ENCODE peak calls at places on chromosomes 1 and 21, in six cellular contexts. O, H, X, U, I and J are unnamed samples.

GRCh38 chr1:218156602-218157001 is 128.5 kb upstream of the RRP15 start:
- DNase-seq in U (no peak), H (no peak), X (peak; percentile 93), I (no peak), O (no peak), J (no peak)

GRCh38 chr1:145960468-145961108 is 2.8 kb upstream of the LIX1L start:
- DNase-seq in X (peak; percentile 92), H (peak; percentile 56), O (peak; percentile 89), U (peak; percentile 64), I (peak; percentile 55), J (peak; percentile 39)

GRCh38 chr21:45971487-45972352 is 9.8 kb upstream of the COL6A1 start:
- DNase-seq in I (no peak), X (peak; percentile 32), O (peak; percentile 73), H (no peak), U (peak; percentile 56), J (no peak)

GRCh38 chr1:87318806-87319205 is 9.9 kb upstream of the LMO4 start:
- DNase-seq in X (no peak), I (no peak), H (no peak), U (no peak), O (no peak), J (no peak)

GRCh38 chr21:31781737-31782136 is 49.8 kb upstream of the SCAF4 start:
- DNase-seq in X (no peak), O (peak; percentile 27), U (peak; percentile 30), I (no peak), H (no peak), J (no peak)

GRCh38 chr1:14521602-14522001 is 76.9 kb upstream of the KAZN start:
- DNase-seq in X (no peak), H (no peak), O (no peak), I (no peak), U (peak; percentile 61), J (no peak)

GRCh38 chr1:99869304-99869703 is 19.1 kb downstream of the AGL start:
- DNase-seq in U (peak; percentile 72), X (no peak), O (no peak), H (no peak), I (no peak), J (no peak)

GRCh38 chr21:27581168-27581567 is 614.3 kb upstream of the ADAMTS5 start:
- DNase-seq in U (peak; percentile 79), I (no peak), O (no peak), H (no peak), X (no peak), J (no peak)

GRCh38 chr1:76640092-76640491 is 227.2 kb upstream of the ST6GALNAC5 start:
- DNase-seq in X (no peak), O (no peak), U (peak; percentile 17), I (no peak), H (no peak), J (no peak)

GRCh38 chr1:28437924-28438699 is 67.7 kb upstream of the RCC1 start:
- DNase-seq in U (peak; percentile 98), H (peak; percentile 96), X (peak; percentile 58), O (peak; percentile 78), I (peak; percentile 93), J (peak; percentile 59)

GRCh38 chr21:43733060-43733459 is 14.1 kb downstream of the PDXK start:
- DNase-seq in X (no peak), O (no peak), I (no peak), H (no peak), U (no peak), J (no peak)
- H3K4me1 ChIP-seq in X (peaks cover 2% of the 10 kb centered on the region), O (no peaks in the 10 kb centered on the region), I (peaks cover 27% of the 10 kb centered on the region), H (peaks cover 89% of the 10 kb centered on the region), U (peaks cover 25% of the 10 kb centered on the region), J (peaks cover 48% of the 10 kb centered on the region)

GRCh38 chr1:25543425-25544242 is at the start of gene LDLRAP1:
- DNase-seq in U (peak; percentile 64), I (no peak), H (peak; percentile 37), X (peak; percentile 82), O (peak; percentile 84), J (no peak)
- H3K4me1 ChIP-seq in U (peaks cover 3% of the 10 kb centered on the region), I (no peaks in the 10 kb centered on the region), H (peaks cover 57% of the 10 kb centered on the region), X (peaks cover 9% of the 10 kb centered on the region), O (peaks cover 3% of the 10 kb centered on the region), J (peaks cover 12% of the 10 kb centered on the region)

GRCh38 chr1:20087668-20088067 is 17.7 kb downstream of the PLA2G5 start:
- DNase-seq in U (no peak), O (no peak), I (no peak), H (no peak), X (peak; percentile 51), J (no peak)
- H3K4me1 ChIP-seq in U (no peaks in the 10 kb centered on the region), O (no peaks in the 10 kb centered on the region), I (no peaks in the 10 kb centered on the region), H (peaks cover 15% of the 10 kb centered on the region), X (no peaks in the 10 kb centered on the region), J (no peaks in the 10 kb centered on the region)

DNA sequence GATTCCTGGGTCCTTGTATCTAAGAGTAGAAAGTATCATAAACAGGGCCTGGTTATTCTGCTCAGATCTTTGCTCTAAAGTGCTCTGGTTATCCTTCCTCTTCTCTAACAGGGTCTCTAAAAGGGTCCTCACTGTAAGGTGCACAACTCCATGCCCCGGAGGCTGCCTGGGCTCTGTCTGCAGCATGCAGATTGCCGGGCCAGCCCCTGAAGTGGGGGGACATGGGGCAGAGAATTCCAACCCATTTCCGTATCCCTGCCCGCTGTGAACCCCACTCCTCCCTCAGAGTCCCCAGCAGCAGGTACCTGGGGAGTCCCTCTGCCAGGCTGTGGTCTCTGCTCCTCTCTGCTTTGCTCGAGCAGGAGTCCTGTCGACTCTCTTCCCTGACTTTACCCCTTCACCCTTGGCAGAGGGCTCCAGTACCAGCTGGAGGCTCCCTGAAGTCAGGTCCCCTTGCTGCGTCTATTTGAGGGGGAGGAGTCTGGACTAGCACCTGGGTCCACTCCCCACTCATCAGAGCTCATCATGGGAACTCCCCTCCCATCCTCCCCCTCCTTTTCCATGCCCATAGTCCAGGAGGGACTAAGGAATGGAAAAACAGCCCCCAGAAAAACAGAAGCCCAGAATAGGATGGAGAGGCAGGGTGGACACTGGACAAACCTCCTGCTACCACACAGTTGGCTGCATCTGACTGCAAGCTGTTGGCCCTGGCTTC is 12.1 kb downstream of the BLACAT1 start:
- DNase-seq in H (no peak), I (no peak), O (no peak), U (no peak), X (no peak), J (no peak)
- H3K4me1 ChIP-seq in H (peaks cover 95% of the 10 kb centered on the region), I (peaks cover 2% of the 10 kb centered on the region), O (peaks cover 11% of the 10 kb centered on the region), U (no peaks in the 10 kb centered on the region), X (peaks cover 86% of the 10 kb centered on the region), J (no peaks in the 10 kb centered on the region)

GRCh38 chr1:201605385-201605747 is 66.4 kb downstream of the NAV1 start:
- DNase-seq in H (no peak), O (no peak), I (no peak), X (no peak), U (no peak), J (no peak)
- H3K4me1 ChIP-seq in H (no peaks in the 10 kb centered on the region), O (peaks cover 5% of the 10 kb centered on the region), I (no peaks in the 10 kb centered on the region), X (no peaks in the 10 kb centered on the region), U (peaks cover 29% of the 10 kb centered on the region), J (peaks cover 30% of the 10 kb centered on the region)